ENCODE peak calls at places on chromosomes 1 and 21, in eight cellular contexts. One of them, this sample, is unnamed.

GRCh38 chr1:7541629-7542028 is 229.5 kb upstream of the VAMP3 start:
- DNase-seq in tibial nerve: no peak
- DNase-seq in ovary: no peak
- DNase-seq in sigmoid colon: no peak
- DNase-seq in heart left ventricle: peak
- DNase-seq in K562: peak
- DNase-seq in A549: no peak
- DNase-seq in NB4: no peak
- DNase-seq in this sample: no peak

GRCh38 chr1:64392109-64392508 is 77.8 kb upstream of the CACHD1 start:
- DNase-seq in tibial nerve: no peak
- DNase-seq in ovary: no peak
- DNase-seq in sigmoid colon: no peak
- DNase-seq in heart left ventricle: no peak
- DNase-seq in K562: no peak
- DNase-seq in A549: no peak
- DNase-seq in NB4: no peak
- DNase-seq in this sample: peak

GRCh38 chr1:167707942-167708341 is 13.8 kb upstream of the MPZL1 start:
- DNase-seq in tibial nerve: no peak
- DNase-seq in ovary: no peak
- DNase-seq in sigmoid colon: no peak
- DNase-seq in heart left ventricle: no peak
- DNase-seq in K562: no peak
- DNase-seq in A549: no peak
- DNase-seq in NB4: no peak
- DNase-seq in this sample: no peak

GRCh38 chr1:66315675-66316074 is 218.3 kb upstream of the SGIP1 start:
- DNase-seq in tibial nerve: no peak
- DNase-seq in ovary: no peak
- DNase-seq in sigmoid colon: no peak
- DNase-seq in heart left ventricle: no peak
- DNase-seq in K562: no peak
- DNase-seq in A549: peak
- DNase-seq in NB4: no peak
- DNase-seq in this sample: no peak

GRCh38 chr1:116433283-116434257 is 60.5 kb downstream of the ATP1A1 start:
- DNase-seq in tibial nerve: no peak
- DNase-seq in ovary: no peak
- DNase-seq in sigmoid colon: no peak
- DNase-seq in heart left ventricle: peak
- DNase-seq in K562: peak
- DNase-seq in A549: no peak
- DNase-seq in NB4: no peak
- DNase-seq in this sample: peak

GRCh38 chr1:37602750-37603694 is 7.3 kb upstream of the GNL2 start:
- DNase-seq in tibial nerve: peak
- DNase-seq in ovary: no peak
- DNase-seq in sigmoid colon: no peak
- DNase-seq in heart left ventricle: no peak
- DNase-seq in K562: peak
- DNase-seq in A549: peak
- DNase-seq in NB4: peak
- DNase-seq in this sample: peak

GRCh38 chr1:218171302-218171893 is 113.7 kb upstream of the RRP15 start:
- DNase-seq in tibial nerve: no peak
- DNase-seq in ovary: no peak
- DNase-seq in sigmoid colon: no peak
- DNase-seq in heart left ventricle: no peak
- DNase-seq in K562: peak
- DNase-seq in A549: peak
- DNase-seq in NB4: peak
- DNase-seq in this sample: peak

GRCh38 chr1:181440510-181440909 is 42.8 kb upstream of the CACNA1E start:
- DNase-seq in tibial nerve: no peak
- DNase-seq in ovary: no peak
- DNase-seq in sigmoid colon: no peak
- DNase-seq in heart left ventricle: no peak
- DNase-seq in K562: no peak
- DNase-seq in A549: no peak
- DNase-seq in NB4: no peak
- DNase-seq in this sample: no peak

GRCh38 chr1:106793686-106794085 is 262.8 kb upstream of the PRMT6 start:
- DNase-seq in tibial nerve: no peak
- DNase-seq in ovary: no peak
- DNase-seq in sigmoid colon: no peak
- DNase-seq in heart left ventricle: no peak
- DNase-seq in K562: no peak
- DNase-seq in A549: no peak
- DNase-seq in NB4: no peak
- DNase-seq in this sample: no peak

GRCh38 chr1:27141266-27142003 is 13.5 kb downstream of the SLC9A1 start:
- DNase-seq in tibial nerve: no peak
- DNase-seq in ovary: no peak
- DNase-seq in sigmoid colon: no peak
- DNase-seq in heart left ventricle: no peak
- DNase-seq in K562: no peak
- DNase-seq in A549: no peak
- DNase-seq in NB4: no peak
- DNase-seq in this sample: no peak

GRCh38 chr1:91751281-91751680 is 134.7 kb downstream of the TGFBR3 start:
- DNase-seq in tibial nerve: peak
- DNase-seq in ovary: no peak
- DNase-seq in sigmoid colon: peak
- DNase-seq in heart left ventricle: no peak
- DNase-seq in K562: no peak
- DNase-seq in A549: no peak
- DNase-seq in NB4: no peak
- DNase-seq in this sample: no peak

GRCh38 chr1:224459051-224459450 is 24.5 kb upstream of the WDR26 start:
- DNase-seq in tibial nerve: peak
- DNase-seq in ovary: no peak
- DNase-seq in sigmoid colon: no peak
- DNase-seq in heart left ventricle: no peak
- DNase-seq in K562: peak
- DNase-seq in A549: no peak
- DNase-seq in NB4: no peak
- DNase-seq in this sample: peak

GRCh38 chr1:185767721-185768120 is 33.5 kb downstream of the HMCN1 start:
- DNase-seq in tibial nerve: no peak
- DNase-seq in ovary: no peak
- DNase-seq in sigmoid colon: no peak
- DNase-seq in heart left ventricle: no peak
- DNase-seq in K562: no peak
- DNase-seq in A549: no peak
- DNase-seq in NB4: no peak
- DNase-seq in this sample: no peak

GRCh38 chr1:206700445-206701036 is 15.8 kb downstream of the MAPKAPK2 start:
- DNase-seq in tibial nerve: no peak
- DNase-seq in ovary: no peak
- DNase-seq in sigmoid colon: peak
- DNase-seq in heart left ventricle: no peak
- DNase-seq in K562: no peak
- DNase-seq in A549: no peak
- DNase-seq in NB4: no peak
- DNase-seq in this sample: no peak

GRCh38 chr1:204446413-204447111 is 34.9 kb upstream of the PPP1R15B start:
- DNase-seq in tibial nerve: peak
- DNase-seq in ovary: peak
- DNase-seq in sigmoid colon: peak
- DNase-seq in heart left ventricle: peak
- DNase-seq in K562: peak
- DNase-seq in A549: peak
- DNase-seq in NB4: peak
- DNase-seq in this sample: peak

GRCh38 chr21:41956926-41957729 is 3.3 kb upstream of the C2CD2 start:
- DNase-seq in tibial nerve: no peak
- DNase-seq in ovary: peak
- DNase-seq in sigmoid colon: peak
- DNase-seq in heart left ventricle: no peak
- DNase-seq in K562: peak
- DNase-seq in A549: peak
- DNase-seq in NB4: peak
- DNase-seq in this sample: peak

GRCh38 chr21:37198989-37199924 is 67.9 kb downstream of the VPS26C start:
- DNase-seq in tibial nerve: no peak
- DNase-seq in ovary: no peak
- DNase-seq in sigmoid colon: no peak
- DNase-seq in heart left ventricle: no peak
- DNase-seq in K562: no peak
- DNase-seq in A549: no peak
- DNase-seq in NB4: no peak
- DNase-seq in this sample: no peak
- TF ChIP-seq POLR2A in tibial nerve: no peak
- TF ChIP-seq POLR2A in ovary: no peak
- TF ChIP-seq POLR2A in sigmoid colon: no peak
- TF ChIP-seq POLR2A in heart left ventricle: no peak
- TF ChIP-seq POLR2A in K562: no peak
- TF ChIP-seq POLR2A in A549: no peak
- TF ChIP-seq POLR2A in NB4: no peak
- TF ChIP-seq POLR2A in this sample: no peak

DNA sequence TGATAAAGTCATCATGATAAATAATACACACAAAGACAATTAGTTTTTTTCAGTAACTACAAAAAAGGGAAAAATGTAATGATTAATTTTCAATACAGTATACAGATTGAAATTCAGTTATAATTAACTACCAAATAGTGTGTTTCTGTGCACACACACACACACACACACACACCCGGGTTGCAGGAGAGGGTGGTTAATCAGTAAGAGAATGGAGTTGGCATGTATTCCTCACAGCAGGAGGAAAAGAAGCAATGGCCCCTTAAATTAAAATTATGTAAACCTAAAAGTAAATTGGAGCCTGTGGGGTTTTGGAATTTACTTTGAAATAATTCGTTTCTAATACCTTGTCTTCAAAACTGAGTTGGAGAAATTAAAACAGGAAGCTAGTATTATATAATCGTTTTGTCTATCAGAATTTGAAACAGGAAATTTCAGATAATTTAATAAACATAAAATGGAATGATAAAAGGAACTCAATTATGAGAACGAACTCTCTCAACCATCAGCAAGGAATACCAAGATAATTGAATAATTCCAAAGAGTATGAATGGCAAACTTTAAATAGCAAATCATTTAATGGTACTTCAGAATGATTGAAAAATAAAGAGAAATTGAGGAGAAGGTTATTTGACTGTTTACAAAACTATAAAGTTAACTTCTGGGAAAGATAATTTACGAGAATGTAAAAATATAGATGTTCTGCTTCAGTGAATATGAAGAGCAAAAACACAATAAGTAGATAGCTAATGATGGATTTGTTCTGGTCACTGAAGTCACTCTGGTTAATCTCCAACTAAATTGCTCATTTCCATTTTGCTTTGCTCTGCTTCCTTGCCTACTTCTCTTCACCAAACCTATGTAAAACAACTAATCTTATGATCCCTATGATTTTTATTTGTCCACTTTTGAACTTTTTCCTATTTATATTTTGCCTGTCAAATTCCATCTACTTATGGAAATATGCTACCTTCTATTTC is 547.9 kb upstream of the ZP4 start:
- DNase-seq in tibial nerve: no peak
- DNase-seq in ovary: no peak
- DNase-seq in sigmoid colon: no peak
- DNase-seq in heart left ventricle: no peak
- DNase-seq in K562: no peak
- DNase-seq in A549: no peak
- DNase-seq in NB4: no peak
- DNase-seq in this sample: no peak
- TF ChIP-seq POLR2A in tibial nerve: no peak
- TF ChIP-seq POLR2A in ovary: no peak
- TF ChIP-seq POLR2A in sigmoid colon: no peak
- TF ChIP-seq POLR2A in heart left ventricle: no peak
- TF ChIP-seq POLR2A in K562: no peak
- TF ChIP-seq POLR2A in A549: no peak
- TF ChIP-seq POLR2A in NB4: no peak
- TF ChIP-seq POLR2A in this sample: no peak

DNA sequence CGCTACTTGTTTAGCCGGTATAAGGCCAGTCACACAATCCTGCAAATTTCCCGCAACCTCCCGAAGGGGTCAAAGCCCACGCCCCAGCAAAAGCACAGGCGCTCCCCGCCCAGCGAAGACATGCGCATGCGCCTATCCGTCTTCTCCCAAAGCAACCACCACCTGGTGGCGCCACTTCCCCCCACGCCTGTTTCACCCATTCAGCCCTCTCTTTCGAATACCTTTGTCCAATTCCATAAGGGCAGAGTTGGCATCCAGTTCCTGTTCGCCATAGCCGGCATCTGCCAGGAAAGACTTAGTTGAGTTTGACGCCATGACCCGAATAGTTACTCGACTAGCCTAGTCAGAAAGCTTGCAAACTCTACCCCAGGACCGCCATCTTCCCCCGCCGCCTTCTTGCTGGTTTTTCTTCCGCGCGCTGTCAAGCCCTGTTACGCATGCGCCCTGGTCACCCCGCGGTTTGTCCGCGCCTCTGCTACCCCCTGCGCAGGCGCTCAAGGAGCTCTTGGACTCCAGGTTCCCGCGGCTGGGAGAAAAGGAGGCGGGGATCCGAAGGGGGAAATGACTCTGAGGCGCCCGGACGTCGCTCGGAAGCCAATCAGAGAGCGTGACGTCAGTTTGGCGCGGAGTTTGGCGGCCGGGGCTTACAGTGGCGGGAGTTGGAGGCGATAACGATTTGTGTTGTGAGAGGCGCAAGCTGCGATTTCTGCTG is at the start of the genes DTL and INTS7:
- DNase-seq in tibial nerve: peak
- DNase-seq in ovary: peak
- DNase-seq in sigmoid colon: peak
- DNase-seq in heart left ventricle: peak
- DNase-seq in K562: peak
- DNase-seq in A549: peak
- DNase-seq in NB4: peak
- DNase-seq in this sample: peak
- TF ChIP-seq POLR2A in tibial nerve: no peak
- TF ChIP-seq POLR2A in ovary: peak
- TF ChIP-seq POLR2A in sigmoid colon: no peak
- TF ChIP-seq POLR2A in heart left ventricle: no peak
- TF ChIP-seq POLR2A in K562: peak
- TF ChIP-seq POLR2A in A549: peak
- TF ChIP-seq POLR2A in NB4: peak
- TF ChIP-seq POLR2A in this sample: peak

DNA sequence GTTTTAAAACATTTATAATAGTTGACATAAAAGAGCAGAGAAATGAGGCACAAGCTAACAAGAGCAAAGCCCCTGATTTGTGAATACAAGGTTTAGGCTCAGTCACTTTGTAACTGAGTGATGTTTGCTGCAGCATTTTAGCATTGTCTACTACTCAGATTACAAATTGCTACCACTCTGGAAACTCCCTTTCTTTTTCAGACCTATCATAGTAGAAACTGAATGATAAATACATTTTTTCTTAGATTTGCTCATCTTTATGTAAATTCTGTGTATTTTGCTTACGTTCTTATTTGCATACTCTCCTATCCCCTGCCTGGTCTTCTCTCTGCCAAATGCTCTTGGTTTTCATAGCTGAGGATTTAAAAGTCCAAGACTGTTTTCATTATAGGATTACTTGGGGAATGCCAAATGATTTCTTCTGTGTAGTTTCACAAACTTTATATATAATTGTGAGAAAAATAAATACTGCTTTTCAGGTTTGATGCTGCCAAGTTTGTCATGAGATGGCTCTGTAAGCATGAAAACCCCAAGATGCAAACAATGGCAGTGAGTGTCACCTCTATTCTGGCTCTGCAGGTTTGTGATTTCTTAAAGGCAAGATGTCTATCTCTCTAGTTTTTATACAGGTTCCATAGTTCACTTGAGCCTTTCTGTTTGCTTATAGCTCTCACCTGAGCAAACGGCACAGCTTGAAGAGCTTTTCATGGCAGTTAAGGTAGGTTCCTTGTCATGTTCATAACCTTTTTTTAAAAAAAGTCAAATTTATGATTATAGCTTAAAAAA is 24.7 kb downstream of the ZYG11A start:
- DNase-seq in tibial nerve: no peak
- DNase-seq in ovary: no peak
- DNase-seq in sigmoid colon: no peak
- DNase-seq in heart left ventricle: no peak
- DNase-seq in K562: no peak
- DNase-seq in A549: no peak
- DNase-seq in NB4: no peak
- DNase-seq in this sample: no peak
- TF ChIP-seq POLR2A in tibial nerve: no peak
- TF ChIP-seq POLR2A in ovary: no peak
- TF ChIP-seq POLR2A in sigmoid colon: no peak
- TF ChIP-seq POLR2A in heart left ventricle: no peak
- TF ChIP-seq POLR2A in K562: no peak
- TF ChIP-seq POLR2A in A549: no peak
- TF ChIP-seq POLR2A in NB4: no peak
- TF ChIP-seq POLR2A in this sample: no peak

This sample was measured in erythroblast.